ENCODE peak calls at places on chromosomes 6 and 20, in five cellular contexts. One of them, this sample, is unnamed.

GRCh38 chr6:85421963-85422362 is 27.9 kb upstream of the NT5E start:
- DNase-seq in pancreas: no peak
- DNase-seq in tibial artery: no peak
- DNase-seq in right lobe of liver: no peak
- DNase-seq in IMR-90: peak
- DNase-seq in this sample: peak

GRCh38 chr6:113219783-113220182 is 637.4 kb upstream of the MARCKS start:
- DNase-seq in right lobe of liver: no peak
- DNase-seq in pancreas: no peak
- DNase-seq in IMR-90: no peak
- DNase-seq in tibial artery: no peak
- DNase-seq in this sample: no peak

GRCh38 chr6:99276747-99277146 is 72.7 kb downstream of the FAXC start:
- DNase-seq in tibial artery: no peak
- DNase-seq in right lobe of liver: no peak
- DNase-seq in IMR-90: peak
- DNase-seq in pancreas: no peak
- DNase-seq in this sample: no peak

GRCh38 chr6:43817192-43817591 is 47.2 kb downstream of the VEGFA start:
- DNase-seq in pancreas: peak
- DNase-seq in tibial artery: no peak
- DNase-seq in IMR-90: peak
- DNase-seq in right lobe of liver: no peak
- DNase-seq in this sample: peak

GRCh38 chr6:15479761-15480160 is 183.1 kb downstream of the DTNBP1 start:
- DNase-seq in pancreas: no peak
- DNase-seq in tibial artery: no peak
- DNase-seq in IMR-90: no peak
- DNase-seq in right lobe of liver: no peak
- DNase-seq in this sample: peak

GRCh38 chr6:94570576-94570975 is 1006.8 kb upstream of the MANEA start:
- DNase-seq in IMR-90: no peak
- DNase-seq in tibial artery: no peak
- DNase-seq in right lobe of liver: no peak
- DNase-seq in pancreas: no peak
- DNase-seq in this sample: no peak

GRCh38 chr20:25285091-25285647 is 37.3 kb downstream of the PYGB start:
- DNase-seq in right lobe of liver: peak
- DNase-seq in pancreas: peak
- DNase-seq in tibial artery: peak
- DNase-seq in IMR-90: no peak
- DNase-seq in this sample: no peak

GRCh38 chr20:16395366-16395765 is 177.9 kb downstream of the KIF16B start:
- DNase-seq in pancreas: no peak
- DNase-seq in tibial artery: no peak
- DNase-seq in right lobe of liver: no peak
- DNase-seq in IMR-90: no peak
- DNase-seq in this sample: no peak

GRCh38 chr6:7461416-7461815 is 71.8 kb downstream of the RIOK1 start:
- DNase-seq in IMR-90: peak
- DNase-seq in pancreas: no peak
- DNase-seq in right lobe of liver: no peak
- DNase-seq in tibial artery: no peak
- DNase-seq in this sample: no peak

GRCh38 chr20:19699132-19699971 is 58.7 kb upstream of the RIN2 start:
- DNase-seq in tibial artery: no peak
- DNase-seq in right lobe of liver: no peak
- DNase-seq in IMR-90: peak
- DNase-seq in pancreas: no peak
- DNase-seq in this sample: peak

GRCh38 chr20:38149880-38150594 is 15.0 kb downstream of the TGM2 start:
- DNase-seq in IMR-90: no peak
- DNase-seq in tibial artery: no peak
- DNase-seq in pancreas: no peak
- DNase-seq in right lobe of liver: peak
- DNase-seq in this sample: no peak

GRCh38 chr6:89708316-89708715 is 69.8 kb upstream of the LYRM2 start:
- DNase-seq in pancreas: peak
- DNase-seq in tibial artery: no peak
- DNase-seq in IMR-90: no peak
- DNase-seq in right lobe of liver: no peak
- DNase-seq in this sample: no peak

GRCh38 chr6:156146891-156147290 is 630.3 kb upstream of the ARID1B start:
- DNase-seq in pancreas: no peak
- DNase-seq in tibial artery: no peak
- DNase-seq in IMR-90: no peak
- DNase-seq in right lobe of liver: no peak
- DNase-seq in this sample: no peak

GRCh38 chr6:127053032-127053908 is 65.2 kb upstream of the RSPO3 start:
- DNase-seq in pancreas: no peak
- DNase-seq in right lobe of liver: no peak
- DNase-seq in IMR-90: peak
- DNase-seq in tibial artery: no peak
- DNase-seq in this sample: no peak

GRCh38 chr6:41733707-41734665 is 1.4 kb downstream of the TFEB start:
- DNase-seq in IMR-90: peak
- DNase-seq in tibial artery: peak
- DNase-seq in pancreas: peak
- DNase-seq in right lobe of liver: peak
- DNase-seq in this sample: peak

GRCh38 chr20:61042501-61043385 is 209.3 kb upstream of the CDH4 start:
- DNase-seq in right lobe of liver: no peak
- DNase-seq in tibial artery: peak
- DNase-seq in pancreas: no peak
- DNase-seq in IMR-90: peak
- DNase-seq in this sample: no peak

GRCh38 chr6:170087946-170088348 is 202.9 kb downstream of the DLL1 start:
- DNase-seq in tibial artery: peak
- DNase-seq in right lobe of liver: peak
- DNase-seq in IMR-90: no peak
- DNase-seq in pancreas: no peak
- DNase-seq in this sample: no peak
- H3K4me3 ChIP-seq in tibial artery: peak
- H3K4me3 ChIP-seq in right lobe of liver: no peak
- H3K4me3 ChIP-seq in IMR-90: no peak
- H3K4me3 ChIP-seq in pancreas: no peak
- H3K4me3 ChIP-seq in this sample: no peak

DNA sequence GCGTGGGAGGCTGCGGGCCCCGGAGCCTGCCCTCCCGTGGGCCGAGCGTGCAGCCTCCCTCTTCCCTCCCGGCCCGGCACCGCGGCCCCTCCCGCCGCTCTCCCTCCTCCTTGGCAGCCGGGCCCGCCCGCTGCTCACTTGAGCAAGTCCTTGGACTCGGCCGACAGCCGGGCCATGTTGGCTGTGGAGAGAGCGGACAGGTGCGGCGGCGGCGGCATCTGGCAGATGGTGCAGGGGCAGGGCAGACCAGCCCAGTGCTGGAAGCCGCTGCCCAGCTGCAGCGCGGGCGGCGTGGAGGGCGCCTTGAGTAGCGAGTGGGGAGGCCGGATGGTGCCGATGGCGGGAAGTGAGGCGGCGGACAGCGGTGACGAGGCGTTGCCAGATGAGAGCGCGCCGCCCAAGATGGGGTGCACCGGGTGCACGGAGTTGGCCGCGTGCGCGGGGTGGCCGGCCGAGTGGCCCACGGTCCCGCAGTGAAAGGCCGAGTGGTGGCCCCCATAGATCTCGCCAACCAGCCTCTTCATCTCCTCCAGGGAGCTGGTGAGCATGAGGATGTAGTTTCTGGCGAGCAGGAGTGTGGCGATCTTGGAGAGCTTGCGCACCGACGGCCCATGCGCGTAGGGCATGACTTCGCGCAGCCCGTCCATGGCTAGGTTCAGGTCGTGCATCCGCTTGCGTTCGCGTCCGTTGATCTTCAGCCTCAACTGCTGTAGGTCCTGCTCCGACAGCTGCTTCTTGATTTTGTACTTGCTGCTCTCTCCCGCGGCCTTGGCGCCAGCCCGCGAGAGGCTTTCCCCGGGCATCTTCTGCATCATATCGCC is 766 bp downstream of the OLIG3 start:
- DNase-seq in pancreas: peak
- DNase-seq in tibial artery: no peak
- DNase-seq in right lobe of liver: peak
- DNase-seq in IMR-90: no peak
- DNase-seq in this sample: no peak
- H3K4me3 ChIP-seq in pancreas: no peak
- H3K4me3 ChIP-seq in tibial artery: peak
- H3K4me3 ChIP-seq in right lobe of liver: no peak
- H3K4me3 ChIP-seq in IMR-90: no peak
- H3K4me3 ChIP-seq in this sample: no peak

GRCh38 chr20:31593221-31594001 is 11.7 kb upstream of the ID1 start:
- DNase-seq in right lobe of liver: peak
- DNase-seq in tibial artery: no peak
- DNase-seq in IMR-90: peak
- DNase-seq in pancreas: no peak
- DNase-seq in this sample: peak
- H3K4me3 ChIP-seq in right lobe of liver: no peak
- H3K4me3 ChIP-seq in tibial artery: no peak
- H3K4me3 ChIP-seq in IMR-90: no peak
- H3K4me3 ChIP-seq in pancreas: no peak
- H3K4me3 ChIP-seq in this sample: no peak

DNA sequence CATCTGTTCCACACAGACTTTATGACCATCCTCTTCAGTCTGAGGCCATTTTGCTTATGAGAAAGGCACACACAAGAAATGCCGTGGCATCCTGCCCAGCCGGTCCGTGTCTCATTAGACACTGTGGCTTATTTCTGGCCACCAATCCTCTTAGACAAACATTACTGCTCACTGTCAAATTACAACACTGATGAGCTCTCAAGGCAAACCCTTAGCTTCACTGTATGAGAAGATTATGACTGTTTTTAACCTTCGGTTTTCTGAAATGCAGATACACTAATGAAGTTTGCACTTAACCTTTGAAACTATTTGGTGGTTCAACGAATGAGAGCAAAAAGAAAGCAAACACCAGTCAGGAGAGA is 50.5 kb upstream of the DST start:
- DNase-seq in pancreas: peak
- DNase-seq in tibial artery: peak
- DNase-seq in IMR-90: peak
- DNase-seq in right lobe of liver: peak
- DNase-seq in this sample: peak
- H3K4me3 ChIP-seq in pancreas: no peak
- H3K4me3 ChIP-seq in tibial artery: peak
- H3K4me3 ChIP-seq in IMR-90: peak
- H3K4me3 ChIP-seq in right lobe of liver: peak
- H3K4me3 ChIP-seq in this sample: peak

GRCh38 chr6:47527274-47527673 is 49.7 kb downstream of the CD2AP start:
- DNase-seq in right lobe of liver: no peak
- DNase-seq in IMR-90: no peak
- DNase-seq in tibial artery: no peak
- DNase-seq in pancreas: no peak
- DNase-seq in this sample: no peak
- H3K4me3 ChIP-seq in right lobe of liver: no peak
- H3K4me3 ChIP-seq in IMR-90: no peak
- H3K4me3 ChIP-seq in tibial artery: no peak
- H3K4me3 ChIP-seq in pancreas: no peak
- H3K4me3 ChIP-seq in this sample: no peak

This sample was measured in adipocyte.